ENCODE peak calls at places on chromosome 12, in six cellular contexts. One of them, this sample, is unnamed.

GRCh38 chr12:64169999-64170398 is 52.1 kb downstream of the KICS2 start:
- DNase-seq in HEK293T: no peak
- DNase-seq in A549: no peak
- DNase-seq in K562: no peak
- DNase-seq in IMR-90: no peak
- DNase-seq in HepG2: no peak
- DNase-seq in this sample: no peak

GRCh38 chr12:32598688-32599087 is 80.4 kb upstream of the DNM1L start:
- DNase-seq in HEK293T: no peak
- DNase-seq in A549: no peak
- DNase-seq in K562: no peak
- DNase-seq in IMR-90: no peak
- DNase-seq in HepG2: no peak
- DNase-seq in this sample: no peak

GRCh38 chr12:42969357-42969756 is 379.8 kb upstream of the PRICKLE1 start:
- DNase-seq in HEK293T: no peak
- DNase-seq in A549: no peak
- DNase-seq in K562: no peak
- DNase-seq in IMR-90: no peak
- DNase-seq in HepG2: no peak
- DNase-seq in this sample: no peak

GRCh38 chr12:68530965-68531364 is 79.7 kb upstream of the RAP1B start:
- DNase-seq in HEK293T: no peak
- DNase-seq in A549: no peak
- DNase-seq in K562: no peak
- DNase-seq in IMR-90: peak
- DNase-seq in HepG2: no peak
- DNase-seq in this sample: no peak

GRCh38 chr12:13101854-13102375 is 1.6 kb downstream of the GSG1 start:
- DNase-seq in HEK293T: peak
- DNase-seq in A549: peak
- DNase-seq in K562: no peak
- DNase-seq in IMR-90: peak
- DNase-seq in HepG2: peak
- DNase-seq in this sample: no peak

GRCh38 chr12:58966939-58967338 is 46.6 kb upstream of the LRIG3 start:
- DNase-seq in HEK293T: no peak
- DNase-seq in A549: no peak
- DNase-seq in K562: no peak
- DNase-seq in IMR-90: peak
- DNase-seq in HepG2: no peak
- DNase-seq in this sample: no peak

GRCh38 chr12:132560831-132561783 is 49.3 kb downstream of the LRCOL1 start:
- DNase-seq in HEK293T: peak
- DNase-seq in A549: peak
- DNase-seq in K562: peak
- DNase-seq in IMR-90: peak
- DNase-seq in HepG2: peak
- DNase-seq in this sample: peak

GRCh38 chr12:2722806-2723205 is 72.0 kb upstream of the FKBP4 start:
- DNase-seq in HEK293T: no peak
- DNase-seq in A549: no peak
- DNase-seq in K562: no peak
- DNase-seq in IMR-90: no peak
- DNase-seq in HepG2: no peak
- DNase-seq in this sample: no peak

GRCh38 chr12:31772685-31773222 is 43.9 kb upstream of the AMN1 start:
- DNase-seq in HEK293T: no peak
- DNase-seq in A549: no peak
- DNase-seq in K562: no peak
- DNase-seq in IMR-90: no peak
- DNase-seq in HepG2: peak
- DNase-seq in this sample: no peak

GRCh38 chr12:50062733-50063452 is 5.5 kb downstream of the ASIC1 start:
- DNase-seq in HEK293T: no peak
- DNase-seq in A549: no peak
- DNase-seq in K562: no peak
- DNase-seq in IMR-90: peak
- DNase-seq in HepG2: no peak
- DNase-seq in this sample: no peak

GRCh38 chr12:52534482-52534881 is 14.3 kb upstream of the KRT5 start:
- DNase-seq in HEK293T: no peak
- DNase-seq in A549: no peak
- DNase-seq in K562: no peak
- DNase-seq in IMR-90: no peak
- DNase-seq in HepG2: no peak
- DNase-seq in this sample: no peak

GRCh38 chr12:53514626-53515290 is 7.5 kb upstream of the NPFF start:
- DNase-seq in HEK293T: no peak
- DNase-seq in A549: no peak
- DNase-seq in K562: no peak
- DNase-seq in IMR-90: no peak
- DNase-seq in HepG2: no peak
- DNase-seq in this sample: no peak

GRCh38 chr12:12788675-12789368 is 3.4 kb downstream of the APOLD1 start:
- DNase-seq in HEK293T: peak
- DNase-seq in A549: peak
- DNase-seq in K562: peak
- DNase-seq in IMR-90: peak
- DNase-seq in HepG2: peak
- DNase-seq in this sample: no peak

GRCh38 chr12:91406920-91407341 is 224.3 kb upstream of the DCN start:
- DNase-seq in HEK293T: no peak
- DNase-seq in A549: peak
- DNase-seq in K562: no peak
- DNase-seq in IMR-90: no peak
- DNase-seq in HepG2: no peak
- DNase-seq in this sample: peak

GRCh38 chr12:80659512-80660094 is 47.8 kb upstream of the MYF6 start:
- DNase-seq in HEK293T: no peak
- DNase-seq in A549: no peak
- DNase-seq in K562: no peak
- DNase-seq in IMR-90: peak
- DNase-seq in HepG2: no peak
- DNase-seq in this sample: no peak

GRCh38 chr12:123058471-123058870 is 78.0 kb downstream of the ARL6IP4 start:
- DNase-seq in HEK293T: no peak
- DNase-seq in A549: no peak
- DNase-seq in K562: no peak
- DNase-seq in IMR-90: no peak
- DNase-seq in HepG2: no peak
- DNase-seq in this sample: no peak

GRCh38 chr12:98440165-98440581 is 75.2 kb upstream of the TMPO start:
- DNase-seq in HEK293T: no peak
- DNase-seq in A549: no peak
- DNase-seq in K562: peak
- DNase-seq in IMR-90: peak
- DNase-seq in HepG2: no peak
- DNase-seq in this sample: no peak

GRCh38 chr12:32508626-32509025 is 109.3 kb downstream of the FGD4 start:
- DNase-seq in HEK293T: no peak
- DNase-seq in A549: no peak
- DNase-seq in K562: no peak
- DNase-seq in IMR-90: no peak
- DNase-seq in HepG2: no peak
- DNase-seq in this sample: no peak

GRCh38 chr12:89392401-89392800 is 40.1 kb upstream of the DUSP6 start:
- DNase-seq in HEK293T: no peak
- DNase-seq in A549: no peak
- DNase-seq in K562: no peak
- DNase-seq in IMR-90: no peak
- DNase-seq in HepG2: no peak
- DNase-seq in this sample: no peak

GRCh38 chr12:20453756-20454310 is 85.5 kb downstream of the PDE3A start:
- DNase-seq in HEK293T: no peak
- DNase-seq in A549: no peak
- DNase-seq in K562: no peak
- DNase-seq in IMR-90: no peak
- DNase-seq in HepG2: no peak
- DNase-seq in this sample: no peak

GRCh38 chr12:93050026-93050747 is 121.1 kb upstream of the EEA1 start:
- DNase-seq in HEK293T: no peak
- DNase-seq in A549: no peak
- DNase-seq in K562: no peak
- DNase-seq in IMR-90: peak
- DNase-seq in HepG2: no peak
- DNase-seq in this sample: no peak

GRCh38 chr12:74889563-74890236 is 319.9 kb downstream of the KCNC2 start:
- DNase-seq in HEK293T: no peak
- DNase-seq in A549: peak
- DNase-seq in K562: no peak
- DNase-seq in IMR-90: peak
- DNase-seq in HepG2: no peak
- DNase-seq in this sample: no peak

GRCh38 chr12:131911251-131911650 is 16.8 kb downstream of the ULK1 start:
- DNase-seq in HEK293T: no peak
- DNase-seq in A549: no peak
- DNase-seq in K562: no peak
- DNase-seq in IMR-90: no peak
- DNase-seq in HepG2: no peak
- DNase-seq in this sample: no peak

GRCh38 chr12:45549503-45549902 is 180.0 kb upstream of the ARID2 start:
- DNase-seq in HEK293T: no peak
- DNase-seq in A549: no peak
- DNase-seq in K562: no peak
- DNase-seq in IMR-90: no peak
- DNase-seq in HepG2: no peak
- DNase-seq in this sample: no peak

GRCh38 chr12:125519026-125519651 is 453.9 kb downstream of the AACS start:
- DNase-seq in HEK293T: no peak
- DNase-seq in A549: no peak
- DNase-seq in K562: no peak
- DNase-seq in IMR-90: no peak
- DNase-seq in HepG2: no peak
- DNase-seq in this sample: no peak

GRCh38 chr12:1553987-1554982 is 40.1 kb downstream of the FBXL14 start:
- DNase-seq in HEK293T: no peak
- DNase-seq in A549: no peak
- DNase-seq in K562: no peak
- DNase-seq in IMR-90: no peak
- DNase-seq in HepG2: no peak
- DNase-seq in this sample: peak

GRCh38 chr12:116201908-116202307 is 75.6 kb downstream of the MED13L start:
- DNase-seq in HEK293T: no peak
- DNase-seq in A549: no peak
- DNase-seq in K562: no peak
- DNase-seq in IMR-90: peak
- DNase-seq in HepG2: no peak
- DNase-seq in this sample: no peak
- TF ChIP-seq BHLHE40 in HEK293T: no peak
- TF ChIP-seq BHLHE40 in A549: no peak
- TF ChIP-seq BHLHE40 in K562: no peak
- TF ChIP-seq BHLHE40 in IMR-90: no peak
- TF ChIP-seq BHLHE40 in HepG2: no peak
- TF ChIP-seq BHLHE40 in this sample: no peak

GRCh38 chr12:6606331-6607131 is 648 bp downstream of the CHD4 start:
- DNase-seq in HEK293T: peak
- DNase-seq in A549: peak
- DNase-seq in K562: peak
- DNase-seq in IMR-90: peak
- DNase-seq in HepG2: peak
- DNase-seq in this sample: no peak

GRCh38 chr12:6604254-6605029 is 2.7 kb downstream of the CHD4 start:
- DNase-seq in HEK293T: no peak
- DNase-seq in A549: no peak
- DNase-seq in K562: no peak
- DNase-seq in IMR-90: no peak
- DNase-seq in HepG2: no peak
- DNase-seq in this sample: no peak

GRCh38 chr12:6602526-6602925 is 4.7 kb downstream of the CHD4 start:
- DNase-seq in HEK293T: no peak
- DNase-seq in A549: no peak
- DNase-seq in K562: no peak
- DNase-seq in IMR-90: no peak
- DNase-seq in HepG2: no peak
- DNase-seq in this sample: no peak

GRCh38 chr12:6605425-6606330 is 1.5 kb downstream of the CHD4 start:
- DNase-seq in HEK293T: peak
- DNase-seq in A549: peak
- DNase-seq in K562: no peak
- DNase-seq in IMR-90: peak
- DNase-seq in HepG2: no peak
- DNase-seq in this sample: no peak

GRCh38 chr12:6603095-6603567 is 4.0 kb downstream of the CHD4 start:
- DNase-seq in HEK293T: no peak
- DNase-seq in A549: no peak
- DNase-seq in K562: no peak
- DNase-seq in IMR-90: peak
- DNase-seq in HepG2: no peak
- DNase-seq in this sample: no peak
- TF ChIP-seq BHLHE40 in HEK293T: no peak
- TF ChIP-seq BHLHE40 in A549: no peak
- TF ChIP-seq BHLHE40 in K562: no peak
- TF ChIP-seq BHLHE40 in IMR-90: no peak
- TF ChIP-seq BHLHE40 in HepG2: no peak
- TF ChIP-seq BHLHE40 in this sample: no peak

GRCh38 chr12:95967301-95967700 is 24.2 kb downstream of the AMDHD1 start:
- DNase-seq in HEK293T: no peak
- DNase-seq in A549: no peak
- DNase-seq in K562: no peak
- DNase-seq in IMR-90: no peak
- DNase-seq in HepG2: no peak
- DNase-seq in this sample: no peak
- TF ChIP-seq BHLHE40 in HEK293T: no peak
- TF ChIP-seq BHLHE40 in A549: no peak
- TF ChIP-seq BHLHE40 in K562: no peak
- TF ChIP-seq BHLHE40 in IMR-90: no peak
- TF ChIP-seq BHLHE40 in HepG2: no peak
- TF ChIP-seq BHLHE40 in this sample: no peak

GRCh38 chr12:66066929-66067281 is 63.6 kb downstream of the LLPH start:
- DNase-seq in HEK293T: no peak
- DNase-seq in A549: no peak
- DNase-seq in K562: no peak
- DNase-seq in IMR-90: no peak
- DNase-seq in HepG2: no peak
- DNase-seq in this sample: no peak
- TF ChIP-seq BHLHE40 in HEK293T: no peak
- TF ChIP-seq BHLHE40 in A549: no peak
- TF ChIP-seq BHLHE40 in K562: no peak
- TF ChIP-seq BHLHE40 in IMR-90: no peak
- TF ChIP-seq BHLHE40 in HepG2: no peak
- TF ChIP-seq BHLHE40 in this sample: no peak

This sample was measured in GM12878.